ENCODE peak calls at places on chromosomes 6 and 20, in six cellular contexts. Z, B, O, T, L and H are unnamed samples.

GRCh38 chr6:129980821-129981220 is 37.6 kb upstream of the L3MBTL3 start:
- DNase-seq in O (no peak), T (no peak), B (no peak), Z (no peak), L (no peak), H (no peak)

GRCh38 chr6:63305278-63305677 is 14.5 kb downstream of the LGSN start:
- DNase-seq in L (no peak), Z (no peak), T (no peak), O (peak), B (no peak), H (no peak)

GRCh38 chr6:76435174-76435573 is 362.7 kb upstream of the IMPG1 start:
- DNase-seq in L (no peak), Z (no peak), B (no peak), T (no peak), O (peak), H (no peak)

GRCh38 chr6:159104931-159105330 is 60.1 kb upstream of the TAGAP start:
- DNase-seq in L (peak), Z (no peak), T (peak), B (no peak), O (no peak), H (no peak)

GRCh38 chr20:1094706-1095220 is 23.6 kb upstream of the PSMF1 start:
- DNase-seq in T (no peak), O (no peak), L (no peak), Z (no peak), B (no peak), H (no peak)

GRCh38 chr6:170086639-170087420 is 204.0 kb downstream of the DLL1 start:
- DNase-seq in T (no peak), B (no peak), Z (peak), O (no peak), L (peak), H (no peak)

GRCh38 chr20:40463171-40463570 is 225.9 kb downstream of the MAFB start:
- DNase-seq in L (no peak), B (no peak), Z (no peak), T (no peak), O (no peak), H (no peak)

GRCh38 chr6:152634773-152635172 is 2.4 kb downstream of the SYNE1 start:
- DNase-seq in L (no peak), Z (no peak), T (no peak), B (no peak), O (peak), H (no peak)

GRCh38 chr6:144469144-144469575 is 184.0 kb downstream of the UTRN start:
- DNase-seq in L (no peak), B (no peak), O (no peak), T (no peak), Z (no peak), H (no peak)

GRCh38 chr6:12350644-12351173 is 60.5 kb downstream of the EDN1 start:
- DNase-seq in B (no peak), O (no peak), L (no peak), T (no peak), Z (no peak), H (no peak)

GRCh38 chr6:53066059-53066406 is 829 bp downstream of the FBXO9 start:
- DNase-seq in B (no peak), Z (peak), O (peak), T (peak), L (peak), H (no peak)

GRCh38 chr20:23331450-23331849 is 19.1 kb upstream of the NXT1 start:
- DNase-seq in T (no peak), O (no peak), Z (no peak), B (no peak), L (no peak), H (no peak)

GRCh38 chr6:127790571-127790970 is 110.3 kb downstream of the THEMIS start:
- DNase-seq in B (no peak), T (no peak), O (no peak), Z (no peak), L (no peak), H (no peak)

GRCh38 chr20:17343631-17344447 is 117.0 kb downstream of the PCSK2 start:
- DNase-seq in O (no peak), L (no peak), T (no peak), B (no peak), Z (no peak), H (no peak)

GRCh38 chr20:60123096-60123495 is 164.9 kb downstream of the CDH26 start:
- DNase-seq in B (no peak), L (no peak), O (no peak), Z (no peak), T (no peak), H (no peak)

GRCh38 chr6:157985378-157986155 is 3.9 kb downstream of the SYNJ2 start:
- DNase-seq in O (no peak), Z (no peak), L (no peak), T (peak), B (no peak), H (no peak)